ENCODE peak calls at places on chromosomes 11 and 22, in ten cellular contexts. K, J, H, V, Y, S, C, R, Q and B are unnamed samples.
A peak's percentile ranks its signal among the peaks of the same experiment; 100 is the strongest.

GRCh38 chr11:47395225-47396048 is 13.0 kb upstream of the SLC39A13 start:
- DNase-seq in V (no peak), Y (no peak), K (no peak), Q (no peak), H (no peak), R (no peak), J (no peak), C (no peak), S (no peak), B (no peak)

GRCh38 chr11:65373839-65374580 is 8.4 kb downstream of the SLC25A45 start:
- DNase-seq in R (no peak), S (no peak), Q (no peak), C (no peak), H (no peak), K (no peak), V (no peak), Y (no peak), J (no peak), B (no peak)

GRCh38 chr22:43000441-43001175 is 14.3 kb downstream of the PACSIN2 start:
- DNase-seq in R (peak; percentile 53), J (no peak), Y (no peak), S (no peak), K (no peak), C (peak; percentile 81), V (no peak), H (no peak), Q (no peak), B (no peak)

GRCh38 chr22:17633217-17633997 is 4.9 kb upstream of the ATP6V1E1 start:
- DNase-seq in J (no peak), R (no peak), Q (no peak), S (no peak), Y (no peak), C (no peak), H (no peak), V (peak; percentile 53), K (peak; percentile 34), B (peak; percentile 81)

GRCh38 chr11:130174642-130175041 is 15.1 kb downstream of the ST14 start:
- DNase-seq in K (no peak), Q (no peak), J (no peak), S (no peak), C (no peak), Y (no peak), H (no peak), R (no peak), V (no peak), B (no peak)

GRCh38 chr11:86101941-86102407 is 33.1 kb upstream of the PICALM start:
- DNase-seq in K (peak; percentile 38), H (no peak), C (no peak), R (no peak), V (no peak), Q (no peak), Y (no peak), S (no peak), J (no peak), B (no peak)

GRCh38 chr11:1946812-1947480 is at the start of gene MRPL23:
- DNase-seq in Q (no peak), K (no peak), R (no peak), Y (no peak), V (no peak), J (no peak), S (no peak), C (no peak), H (no peak), B (no peak)

GRCh38 chr22:49592780-49593501 is 234.7 kb downstream of the BRD1 start:
- DNase-seq in K (no peak), H (no peak), Y (no peak), C (no peak), S (no peak), V (no peak), Q (no peak), R (no peak), J (no peak), B (no peak)

GRCh38 chr22:28282346-28282745 is 363.3 kb upstream of the PITPNB start:
- DNase-seq in H (no peak), K (peak; percentile 62), C (no peak), Y (no peak), R (no peak), Q (no peak), V (no peak), S (no peak), J (no peak), B (no peak)

GRCh38 chr11:86983071-86983488 is 27.9 kb upstream of the FZD4 start:
- DNase-seq in Y (no peak), R (no peak), J (no peak), Q (no peak), S (no peak), V (no peak), H (no peak), K (no peak), C (no peak), B (no peak)

GRCh38 chr11:84260862-84261261 is 974.7 kb upstream of the CCDC90B start:
- DNase-seq in K (no peak), Q (no peak), S (no peak), J (peak; percentile 6), R (no peak), C (no peak), V (no peak), Y (no peak), H (no peak), B (no peak)

GRCh38 chr11:47372422-47372821 is 5.9 kb downstream of the SPI1 start:
- DNase-seq in Q (no peak), J (no peak), C (no peak), V (no peak), Y (no peak), K (no peak), R (no peak), S (no peak), H (no peak), B (no peak)

GRCh38 chr11:1882265-1883238 is 9.1 kb downstream of the PRR33 start:
- DNase-seq in K (peak; percentile 38), R (peak; percentile 62), C (peak; percentile 92), Y (peak; percentile 51), H (peak; percentile 26), V (no peak), S (no peak), Q (peak; percentile 16), J (no peak), B (peak; percentile 86)

GRCh38 chr11:120168960-120169681 is 31.2 kb upstream of the TRIM29 start:
- DNase-seq in C (peak; percentile 78), V (no peak), Q (no peak), Y (no peak), J (no peak), R (peak; percentile 44), S (no peak), H (no peak), K (peak; percentile 45), B (peak; percentile 89)